ENCODE peak calls at places on chromosomes 4 and X, in nine cellular contexts. H, N, W, M, A, U, L, S and R are unnamed samples.

GRCh38 chrX:48521353-48522243 is at the start of gene EBP:
- DNase-seq in H (peak; percentile 86), N (peak; percentile 41), W (peak; percentile 94), M (peak; percentile 91), A (peak; percentile 91), U (peak; percentile 95), L (peak; percentile 93), S (peak; percentile 91), R (peak; percentile 84)

GRCh38 chr4:148216866-148217814 is 225.1 kb downstream of the NR3C2 start:
- DNase-seq in H (no peak), N (peak; percentile 51), W (peak; percentile 23), M (no peak), A (no peak), U (no peak), L (no peak), S (peak; percentile 26), R (no peak)

GRCh38 chrX:137233478-137233877 is 199.7 kb upstream of the GPR101 start:
- DNase-seq in H (no peak), N (no peak), W (no peak), M (no peak), A (no peak), U (no peak), L (no peak), S (no peak), R (no peak)

GRCh38 chr4:176760468-176760867 is 32.3 kb downstream of the VEGFC start:
- DNase-seq in H (no peak), N (no peak), W (no peak), M (no peak), A (no peak), U (no peak), L (no peak), S (no peak), R (no peak)

GRCh38 chrX:107574711-107575110 is 53.6 kb upstream of the PRPS1 start:
- DNase-seq in H (no peak), N (no peak), W (no peak), M (peak; percentile 79), A (no peak), U (no peak), L (no peak), S (no peak), R (no peak)

GRCh38 chrX:64782923-64783322 is 193.3 kb downstream of the ZC4H2 start:
- DNase-seq in H (no peak), N (no peak), W (no peak), M (no peak), A (no peak), U (no peak), L (no peak), S (no peak), R (no peak)

GRCh38 chr4:83568057-83568456 is 32.1 kb downstream of the GPAT3 start:
- DNase-seq in H (no peak), N (no peak), W (no peak), M (no peak), A (no peak), U (no peak), L (no peak), S (no peak), R (no peak)

GRCh38 chr4:77636902-77637301 is 31.3 kb downstream of the CXCL13 start:
- DNase-seq in H (no peak), N (peak; percentile 47), W (peak; percentile 34), M (peak; percentile 78), A (no peak), U (peak; percentile 72), L (no peak), S (no peak), R (no peak)

GRCh38 chr4:181562399-181562798 is 680.8 kb upstream of the TENM3 start:
- DNase-seq in H (no peak), N (no peak), W (no peak), M (no peak), A (no peak), U (no peak), L (no peak), S (no peak), R (no peak)

GRCh38 chr4:7898385-7898784 is 41.3 kb downstream of the AFAP1 start:
- DNase-seq in H (no peak), N (no peak), W (no peak), M (no peak), A (no peak), U (no peak), L (no peak), S (no peak), R (no peak)

GRCh38 chr4:24508541-24508940 is 75.8 kb downstream of the DHX15 start:
- DNase-seq in H (no peak), N (no peak), W (no peak), M (no peak), A (no peak), U (no peak), L (no peak), S (no peak), R (no peak)

GRCh38 chrX:109841869-109842579 is 109.0 kb upstream of the ACSL4 start:
- DNase-seq in H (no peak), N (no peak), W (no peak), M (peak; percentile 41), A (no peak), U (no peak), L (no peak), S (no peak), R (no peak)

GRCh38 chr4:138308421-138308820 is 66.3 kb upstream of the SLC7A11 start:
- DNase-seq in H (no peak), N (peak; percentile 67), W (no peak), M (peak; percentile 81), A (no peak), U (no peak), L (no peak), S (no peak), R (no peak)

GRCh38 chr4:14221176-14221575 is 593.7 kb upstream of the BOD1L1 start:
- DNase-seq in H (no peak), N (peak; percentile 3), W (no peak), M (peak; percentile 27), A (no peak), U (no peak), L (no peak), S (no peak), R (no peak)

GRCh38 chr4:175891863-175892262 is 79.8 kb upstream of the GPM6A start:
- DNase-seq in H (no peak), N (peak; percentile 28), W (peak; percentile 68), M (peak; percentile 50), A (no peak), U (no peak), L (no peak), S (no peak), R (no peak)

GRCh38 chr4:145481164-145481941 is at the start of gene SMAD1:
- DNase-seq in H (no peak), N (peak; percentile 46), W (peak; percentile 76), M (peak; percentile 96), A (peak; percentile 91), U (peak; percentile 86), L (peak; percentile 86), S (peak; percentile 72), R (peak; percentile 74)

GRCh38 chr4:145484240-145484846 is 2.7 kb downstream of the SMAD1 start:
- DNase-seq in H (no peak), N (no peak), W (no peak), M (no peak), A (no peak), U (no peak), L (no peak), S (no peak), R (no peak)

GRCh38 chr4:145480257-145480656 is 1.4 kb upstream of the SMAD1 start:
- DNase-seq in H (no peak), N (no peak), W (peak; percentile 52), M (peak; percentile 3), A (no peak), U (no peak), L (no peak), S (no peak), R (no peak)

GRCh38 chr4:145481942-145482208 is 222 bp downstream of the SMAD1 start:
- DNase-seq in H (no peak), N (no peak), W (no peak), M (no peak), A (no peak), U (no peak), L (no peak), S (no peak), R (no peak)

GRCh38 chr4:145482209-145483021 is 762 bp downstream of the SMAD1 start:
- DNase-seq in H (peak; percentile 32), N (peak; percentile 55), W (peak; percentile 68), M (peak; percentile 91), A (peak; percentile 73), U (peak; percentile 61), L (peak; percentile 82), S (peak; percentile 58), R (peak; percentile 53)
- H3K4me3 ChIP-seq in H (peak overlapping the region; percentile 65), N (peak overlapping the region; percentile 80), W (peak overlapping the region; percentile 88), M (peak overlapping the region; percentile 90), A (peak overlapping the region; percentile 95), U (peak overlapping the region; percentile 80), L (peak overlapping the region; percentile 96), S (peak overlapping the region; percentile 69), R (peak overlapping the region; percentile 89)

GRCh38 chr4:123833156-123833555 is 436.6 kb downstream of the SPRY1 start:
- DNase-seq in H (no peak), N (peak; percentile 41), W (no peak), M (peak; percentile 78), A (no peak), U (no peak), L (no peak), S (no peak), R (no peak)
- H3K4me3 ChIP-seq in H (no peak overlapping the region), N (no peak overlapping the region), W (no peak overlapping the region), M (no peak overlapping the region), A (no peak overlapping the region), U (no peak overlapping the region), L (no peak overlapping the region), S (no peak overlapping the region), R (no peak overlapping the region)

GRCh38 chrX:33210156-33210555 is 1.2 kb downstream of the DMD start:
- DNase-seq in H (no peak), N (no peak), W (no peak), M (no peak), A (no peak), U (no peak), L (no peak), S (no peak), R (no peak)
- H3K4me3 ChIP-seq in H (no peak overlapping the region), N (peak overlapping the region; percentile 1), W (no peak overlapping the region), M (no peak overlapping the region), A (peak overlapping the region; percentile 51), U (no peak overlapping the region), L (peak overlapping the region; percentile 16), S (no peak overlapping the region), R (peak overlapping the region; percentile 24)

GRCh38 chr4:108142870-108143269 is 25.9 kb downstream of the LEF1 start:
- DNase-seq in H (no peak), N (no peak), W (no peak), M (no peak), A (no peak), U (no peak), L (no peak), S (no peak), R (no peak)

GRCh38 chr4:108139089-108139488 is 29.6 kb downstream of the LEF1 start:
- DNase-seq in H (no peak), N (no peak), W (no peak), M (no peak), A (no peak), U (no peak), L (no peak), S (no peak), R (no peak)

GRCh38 chr4:108143515-108143914 is 25.2 kb downstream of the LEF1 start:
- DNase-seq in H (no peak), N (no peak), W (no peak), M (no peak), A (no peak), U (no peak), L (no peak), S (no peak), R (no peak)

GRCh38 chr4:108140328-108140727 is 28.4 kb downstream of the LEF1 start:
- DNase-seq in H (no peak), N (no peak), W (no peak), M (no peak), A (no peak), U (no peak), L (no peak), S (no peak), R (no peak)

GRCh38 chr4:108141213-108142045 is 27.3 kb downstream of the LEF1 start:
- DNase-seq in H (no peak), N (no peak), W (no peak), M (no peak), A (no peak), U (no peak), L (no peak), S (no peak), R (no peak)
- H3K4me3 ChIP-seq in H (no peak overlapping the region), N (no peak overlapping the region), W (peak overlapping the region; percentile 12), M (no peak overlapping the region), A (no peak overlapping the region), U (no peak overlapping the region), L (no peak overlapping the region), S (no peak overlapping the region), R (no peak overlapping the region)